ENCODE peak calls at places on chromosome 2, in five cellular contexts. S is upper lobe of left lung; E is neural crest cell; N is CD8-positive, alpha-beta T cell; D is AG10803. R is an unnamed sample.

GRCh38 chr2:241225545-241225944 is 37.1 kb downstream of the ANO7 start:
- DNase-seq in N (no peak), D (no peak), S (peak), E (no peak), R (no peak)

GRCh38 chr2:231058761-231059550 is 2.3 kb downstream of the PSMD1 start:
- DNase-seq in E (no peak), D (peak), S (no peak), N (no peak), R (no peak)

GRCh38 chr2:40450066-40450841 is 1.6 kb downstream of the SLC8A1 start:
- DNase-seq in N (no peak), E (no peak), S (peak), D (peak), R (no peak)

GRCh38 chr2:226800941-226801784 is 1.5 kb upstream of the IRS1 start:
- DNase-seq in S (peak), E (peak), N (peak), D (peak), R (peak)

GRCh38 chr2:64730551-64731305 is 77.0 kb upstream of the SERTAD2 start:
- DNase-seq in S (no peak), N (peak), E (no peak), D (peak), R (no peak)

GRCh38 chr2:12705742-12706141 is 11.0 kb upstream of the TRIB2 start:
- DNase-seq in D (no peak), E (no peak), S (no peak), N (no peak), R (no peak)

GRCh38 chr2:101399001-101399794 is 11.9 kb upstream of the CREG2 start:
- DNase-seq in E (no peak), S (no peak), N (no peak), D (no peak), R (no peak)

GRCh38 chr2:56739421-56739820 is 555.6 kb downstream of the CCDC85A start:
- DNase-seq in N (no peak), D (peak), E (no peak), S (no peak), R (no peak)

GRCh38 chr2:218010838-218011616 is 8.2 kb upstream of the TNS1 start:
- DNase-seq in S (no peak), N (no peak), D (no peak), E (no peak), R (no peak)

GRCh38 chr2:55511508-55512124 is 7.9 kb upstream of the CFAP36 start:
- DNase-seq in N (no peak), E (peak), D (peak), S (no peak), R (no peak)

GRCh38 chr2:141770511-141770910 is 360.3 kb downstream of the LRP1B start:
- DNase-seq in E (no peak), S (no peak), N (no peak), D (no peak), R (no peak)

GRCh38 chr2:141767051-141767450 is 363.8 kb downstream of the LRP1B start:
- DNase-seq in S (no peak), D (peak), E (no peak), N (no peak), R (no peak)

GRCh38 chr2:141766225-141766624 is 364.6 kb downstream of the LRP1B start:
- DNase-seq in S (no peak), D (no peak), N (no peak), E (no peak), R (no peak)
- TF ChIP-seq CTCF in S (no peak), D (no peak), N (no peak), E (no peak), R (no peak)

GRCh38 chr2:8544168-8544785 is 137.6 kb upstream of the ID2 start:
- DNase-seq in N (no peak), S (no peak), D (no peak), E (no peak), R (no peak)
- TF ChIP-seq CTCF in N (no peak), S (no peak), D (no peak), E (no peak), R (no peak)

GRCh38 chr2:157746234-157746950 is 117.7 kb upstream of the ACVR1C start:
- DNase-seq in S (no peak), N (no peak), E (no peak), D (peak), R (no peak)

GRCh38 chr2:157744571-157745076 is 116.0 kb upstream of the ACVR1C start:
- DNase-seq in S (peak), D (no peak), E (no peak), N (no peak), R (no peak)

GRCh38 chr2:157737636-157738035 is 109.0 kb upstream of the ACVR1C start:
- DNase-seq in S (no peak), N (no peak), E (no peak), D (no peak), R (no peak)

GRCh38 chr2:157743051-157743450 is 114.4 kb upstream of the ACVR1C start:
- DNase-seq in S (no peak), E (no peak), N (no peak), D (no peak), R (no peak)

GRCh38 chr2:157741819-157742484 is 113.3 kb upstream of the ACVR1C start:
- DNase-seq in S (no peak), D (no peak), E (no peak), N (no peak), R (no peak)
- TF ChIP-seq CTCF in S (no peak), D (no peak), E (no peak), N (no peak), R (no peak)

GRCh38 chr2:38492042-38492615 is 110.6 kb downstream of the HNRNPLL start:
- DNase-seq in E (no peak), S (no peak), D (no peak), N (no peak), R (no peak)
- TF ChIP-seq CTCF in E (no peak), S (no peak), D (no peak), N (no peak), R (no peak)

GRCh38 chr2:196466581-196466980 is 172.9 kb upstream of the CCDC150 start:
- DNase-seq in D (no peak), N (no peak), E (no peak), S (no peak), R (no peak)

GRCh38 chr2:196464311-196464710 is 175.2 kb upstream of the CCDC150 start:
- DNase-seq in D (no peak), N (no peak), E (no peak), S (no peak), R (no peak)

GRCh38 chr2:196473617-196474016 is 165.9 kb upstream of the CCDC150 start:
- DNase-seq in S (no peak), N (no peak), E (no peak), D (peak), R (no peak)

GRCh38 chr2:196463706-196464105 is 175.8 kb upstream of the CCDC150 start:
- DNase-seq in E (no peak), S (no peak), N (no peak), D (no peak), R (no peak)

DNA sequence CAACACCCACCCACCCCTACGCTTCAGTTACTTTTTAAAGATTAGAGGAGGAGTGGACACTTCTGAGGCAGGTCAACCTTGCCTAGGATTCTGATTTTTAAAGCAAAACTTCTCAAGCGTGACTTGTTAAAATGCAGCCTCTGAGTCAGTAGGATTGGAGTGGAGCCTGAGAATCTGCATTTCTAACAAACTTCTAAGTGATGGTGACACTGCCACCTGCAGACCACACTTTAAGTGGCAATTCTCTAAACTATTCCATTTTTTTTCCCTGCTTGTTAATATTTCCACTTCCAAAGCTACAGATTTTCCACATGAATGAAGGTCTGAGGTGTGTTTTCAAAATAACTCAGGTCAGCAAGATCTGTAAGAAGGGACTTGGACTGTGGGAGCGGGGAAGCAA is 171.1 kb upstream of the CCDC150 start:
- DNase-seq in E (no peak), D (no peak), S (no peak), N (no peak), R (no peak)
- TF ChIP-seq CTCF in E (peak), D (no peak), S (no peak), N (no peak), R (no peak)

GRCh38 chr2:149332364-149332763 is 2.0 kb downstream of the LYPD6 start:
- DNase-seq in E (no peak), S (no peak), N (no peak), D (no peak), R (no peak)

GRCh38 chr2:149331023-149331400 is 625 bp downstream of the LYPD6 start:
- DNase-seq in E (peak), S (peak), D (no peak), N (no peak), R (no peak)

GRCh38 chr2:149329068-149329467 is 1.3 kb upstream of the LYPD6 start:
- DNase-seq in D (no peak), S (no peak), N (no peak), E (peak), R (no peak)

GRCh38 chr2:149329470-149330126 is 789 bp upstream of the LYPD6 start:
- DNase-seq in D (peak), S (peak), E (peak), N (no peak), R (no peak)

GRCh38 chr2:149330127-149331022 is at the start of gene LYPD6:
- DNase-seq in S (peak), D (peak), N (no peak), E (peak), R (peak)
- TF ChIP-seq CTCF in S (no peak), D (no peak), N (no peak), E (peak), R (peak)

GRCh38 chr2:201852462-201852861 is 46.1 kb downstream of the CDK15 start:
- DNase-seq in E (no peak), D (no peak), N (no peak), S (no peak), R (no peak)
- TF ChIP-seq CTCF in E (no peak), D (no peak), N (no peak), S (no peak), R (no peak)

GRCh38 chr2:46365913-46366674 is 68.9 kb downstream of the EPAS1 start:
- DNase-seq in D (no peak), N (no peak), E (no peak), S (no peak), R (no peak)
- TF ChIP-seq CTCF in D (peak), N (no peak), E (peak), S (peak), R (peak)

DNA sequence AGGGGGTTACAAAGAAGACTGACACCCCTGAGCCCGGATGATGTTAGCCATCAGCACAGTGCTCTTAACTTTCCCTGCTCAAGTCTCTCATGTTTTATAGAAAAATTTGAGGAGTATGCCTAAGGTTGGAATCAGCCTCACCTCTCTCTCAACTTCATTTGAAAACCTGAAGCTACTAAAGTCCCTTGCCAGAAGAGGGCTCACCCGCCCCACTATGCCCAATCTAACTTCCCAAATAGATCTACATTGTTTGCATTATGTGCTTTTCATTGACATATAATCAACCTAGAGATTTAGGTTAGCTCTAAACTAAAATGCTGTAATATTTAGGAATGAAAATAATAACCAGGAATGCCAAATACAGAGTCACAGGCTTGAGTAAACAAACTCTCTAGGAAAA is 305.4 kb downstream of the NCKAP5 start:
- DNase-seq in D (peak), S (no peak), E (no peak), N (no peak), R (no peak)
- TF ChIP-seq CTCF in D (peak), S (no peak), E (peak), N (no peak), R (peak)

GRCh38 chr2:222861411-222862067 is 703 bp downstream of the ACSL3 start:
- DNase-seq in D (no peak), E (no peak), N (peak), S (no peak), R (peak)

GRCh38 chr2:222864296-222864695 is 3.5 kb downstream of the ACSL3 start:
- DNase-seq in S (no peak), D (peak), E (no peak), N (no peak), R (no peak)

GRCh38 chr2:222860740-222861410 is at the start of gene ACSL3:
- DNase-seq in D (peak), S (peak), N (peak), E (peak), R (peak)

GRCh38 chr2:222862915-222863544 is 2.2 kb downstream of the ACSL3 start:
- DNase-seq in N (no peak), S (no peak), D (no peak), E (no peak), R (no peak)

DNA sequence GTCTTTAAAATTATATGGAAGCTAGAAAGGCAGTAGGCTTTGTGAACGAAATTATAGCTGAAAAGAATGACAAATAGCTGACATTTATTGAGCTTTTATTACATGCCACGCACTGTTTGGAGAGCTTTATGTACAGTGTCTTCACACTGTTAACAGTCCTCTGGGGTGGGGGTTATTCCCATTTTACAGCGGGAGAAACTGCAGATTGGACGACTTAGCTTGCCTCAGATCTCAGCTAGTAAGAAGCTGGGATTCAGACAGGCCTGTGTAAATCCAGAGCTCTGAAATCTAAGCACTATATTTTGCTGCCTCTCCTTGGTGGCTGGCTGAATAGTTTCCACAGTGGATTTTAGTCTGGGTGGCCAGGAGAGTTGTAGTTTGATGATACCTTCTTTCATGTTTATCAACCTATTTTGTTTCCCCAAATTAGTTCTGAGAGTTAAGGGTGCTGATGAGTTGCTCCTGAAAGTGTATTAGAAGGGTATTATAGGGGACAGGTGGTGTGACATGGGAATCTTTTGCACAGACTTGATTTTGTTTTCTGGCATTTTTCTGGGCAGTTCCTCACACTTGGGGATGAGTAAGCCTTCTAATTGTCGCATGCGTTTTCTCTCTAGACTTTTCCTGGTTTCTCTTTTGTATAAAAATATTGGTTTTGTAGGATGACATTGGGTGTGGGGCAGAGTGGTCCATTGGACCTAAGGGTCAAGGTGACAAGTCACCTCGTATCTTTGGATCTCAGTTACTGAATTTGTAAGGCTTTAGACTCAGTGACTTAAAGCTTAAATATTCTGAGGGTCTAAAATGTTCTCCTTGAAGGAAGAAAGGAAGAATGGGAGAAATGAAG is 1.5 kb downstream of the ACSL3 start:
- DNase-seq in S (no peak), D (peak), E (no peak), N (no peak), R (no peak)
- TF ChIP-seq CTCF in S (no peak), D (peak), E (no peak), N (no peak), R (no peak)

R was measured in progenitor cell of endocrine pancreas.